ENCODE peak calls at places on chromosome 15, in nine cellular contexts. One of them, this sample, is unnamed.

GRCh38 chr15:76343313-76343996 is 6.9 kb downstream of the ISL2 start:
- DNase-seq in HCT116: no peak
- DNase-seq in A549: no peak
- DNase-seq in HL-60: no peak
- DNase-seq in K562: no peak
- DNase-seq in Panc1: no peak
- DNase-seq in GM12878: no peak
- DNase-seq in GM23338: no peak
- DNase-seq in SK-N-SH: no peak
- DNase-seq in this sample: no peak

GRCh38 chr15:67146214-67146613 is 80.8 kb downstream of the SMAD3 start:
- DNase-seq in HCT116: no peak
- DNase-seq in A549: no peak
- DNase-seq in HL-60: no peak
- DNase-seq in K562: no peak
- DNase-seq in Panc1: no peak
- DNase-seq in GM12878: no peak
- DNase-seq in GM23338: no peak
- DNase-seq in SK-N-SH: peak
- DNase-seq in this sample: peak

GRCh38 chr15:67066041-67067021 is 929 bp downstream of the SMAD3 start:
- DNase-seq in HCT116: no peak
- DNase-seq in A549: no peak
- DNase-seq in HL-60: no peak
- DNase-seq in K562: peak
- DNase-seq in Panc1: no peak
- DNase-seq in GM12878: no peak
- DNase-seq in GM23338: peak
- DNase-seq in SK-N-SH: peak
- DNase-seq in this sample: no peak

GRCh38 chr15:100033140-100033857 is 300.1 kb upstream of the LYSMD4 start:
- DNase-seq in HCT116: no peak
- DNase-seq in A549: no peak
- DNase-seq in HL-60: no peak
- DNase-seq in K562: no peak
- DNase-seq in Panc1: no peak
- DNase-seq in GM12878: no peak
- DNase-seq in GM23338: no peak
- DNase-seq in SK-N-SH: no peak
- DNase-seq in this sample: no peak

GRCh38 chr15:85316244-85316934 is 64.0 kb upstream of the AKAP13 start:
- DNase-seq in HCT116: peak
- DNase-seq in A549: no peak
- DNase-seq in HL-60: no peak
- DNase-seq in K562: no peak
- DNase-seq in Panc1: no peak
- DNase-seq in GM12878: no peak
- DNase-seq in GM23338: no peak
- DNase-seq in SK-N-SH: no peak
- DNase-seq in this sample: peak

GRCh38 chr15:87638554-87639083 is 617.9 kb downstream of the NTRK3 start:
- DNase-seq in HCT116: no peak
- DNase-seq in A549: no peak
- DNase-seq in HL-60: no peak
- DNase-seq in K562: no peak
- DNase-seq in Panc1: no peak
- DNase-seq in GM12878: no peak
- DNase-seq in GM23338: no peak
- DNase-seq in SK-N-SH: no peak
- DNase-seq in this sample: no peak

GRCh38 chr15:66621491-66622467 is 56.0 kb upstream of the LCTL start:
- DNase-seq in HCT116: no peak
- DNase-seq in A549: no peak
- DNase-seq in HL-60: no peak
- DNase-seq in K562: peak
- DNase-seq in Panc1: no peak
- DNase-seq in GM12878: no peak
- DNase-seq in GM23338: peak
- DNase-seq in SK-N-SH: no peak
- DNase-seq in this sample: no peak

GRCh38 chr15:35686347-35686746 is 140.4 kb upstream of the DPH6 start:
- DNase-seq in HCT116: no peak
- DNase-seq in A549: no peak
- DNase-seq in HL-60: no peak
- DNase-seq in K562: no peak
- DNase-seq in Panc1: no peak
- DNase-seq in GM12878: no peak
- DNase-seq in GM23338: no peak
- DNase-seq in SK-N-SH: no peak
- DNase-seq in this sample: no peak

GRCh38 chr15:86203462-86203861 is 123.8 kb downstream of the AGBL1 start:
- DNase-seq in HCT116: no peak
- DNase-seq in A549: no peak
- DNase-seq in HL-60: no peak
- DNase-seq in K562: no peak
- DNase-seq in Panc1: no peak
- DNase-seq in GM12878: no peak
- DNase-seq in GM23338: no peak
- DNase-seq in SK-N-SH: no peak
- DNase-seq in this sample: no peak

GRCh38 chr15:89917442-89918085 is 4.8 kb upstream of the ARPIN start:
- DNase-seq in HCT116: no peak
- DNase-seq in A549: no peak
- DNase-seq in HL-60: no peak
- DNase-seq in K562: no peak
- DNase-seq in Panc1: no peak
- DNase-seq in GM12878: no peak
- DNase-seq in GM23338: no peak
- DNase-seq in SK-N-SH: no peak
- DNase-seq in this sample: no peak

GRCh38 chr15:64536244-64536836 is 76.0 kb downstream of the ZNF609 start:
- DNase-seq in HCT116: peak
- DNase-seq in A549: peak
- DNase-seq in HL-60: no peak
- DNase-seq in K562: no peak
- DNase-seq in Panc1: peak
- DNase-seq in GM12878: no peak
- DNase-seq in GM23338: no peak
- DNase-seq in SK-N-SH: no peak
- DNase-seq in this sample: peak

GRCh38 chr15:68729789-68730201 is 90.9 kb downstream of the ANP32A start:
- DNase-seq in HCT116: no peak
- DNase-seq in A549: no peak
- DNase-seq in HL-60: no peak
- DNase-seq in K562: no peak
- DNase-seq in Panc1: no peak
- DNase-seq in GM12878: no peak
- DNase-seq in GM23338: no peak
- DNase-seq in SK-N-SH: no peak
- DNase-seq in this sample: no peak

GRCh38 chr15:39551476-39551875 is 29.4 kb upstream of the THBS1 start:
- DNase-seq in HCT116: no peak
- DNase-seq in A549: no peak
- DNase-seq in HL-60: no peak
- DNase-seq in K562: no peak
- DNase-seq in Panc1: no peak
- DNase-seq in GM12878: no peak
- DNase-seq in GM23338: no peak
- DNase-seq in SK-N-SH: no peak
- DNase-seq in this sample: no peak
- TF ChIP-seq REST in HCT116: no peak
- TF ChIP-seq REST in A549: no peak
- TF ChIP-seq REST in HL-60: no peak
- TF ChIP-seq REST in K562: no peak
- TF ChIP-seq REST in Panc1: no peak
- TF ChIP-seq REST in GM12878: no peak
- TF ChIP-seq REST in GM23338: no peak
- TF ChIP-seq REST in SK-N-SH: no peak
- TF ChIP-seq REST in this sample: no peak

DNA sequence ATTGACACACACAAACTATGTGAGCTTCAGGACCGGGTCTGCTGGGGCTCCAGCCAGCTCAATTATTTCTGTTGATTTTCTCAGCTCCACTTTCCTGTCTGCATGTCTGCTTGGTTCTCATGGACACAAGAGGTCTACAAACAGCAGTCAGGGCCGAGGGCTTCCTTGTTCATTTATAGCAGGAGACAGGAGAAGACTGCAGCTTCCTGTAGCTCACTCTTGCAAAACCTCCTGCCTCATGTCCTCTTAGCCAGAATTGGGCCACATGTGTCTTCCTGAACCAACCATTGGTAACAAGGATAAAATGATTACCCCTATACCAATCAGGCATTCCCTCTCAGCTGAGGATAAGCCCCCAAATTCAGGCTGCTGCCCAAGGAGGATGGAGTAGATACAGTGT is 182.8 kb downstream of the TLE3 start:
- DNase-seq in HCT116: no peak
- DNase-seq in A549: no peak
- DNase-seq in HL-60: peak
- DNase-seq in K562: no peak
- DNase-seq in Panc1: no peak
- DNase-seq in GM12878: no peak
- DNase-seq in GM23338: no peak
- DNase-seq in SK-N-SH: no peak
- DNase-seq in this sample: no peak
- TF ChIP-seq REST in HCT116: no peak
- TF ChIP-seq REST in A549: no peak
- TF ChIP-seq REST in HL-60: no peak
- TF ChIP-seq REST in K562: no peak
- TF ChIP-seq REST in Panc1: no peak
- TF ChIP-seq REST in GM12878: no peak
- TF ChIP-seq REST in GM23338: no peak
- TF ChIP-seq REST in SK-N-SH: no peak
- TF ChIP-seq REST in this sample: no peak

DNA sequence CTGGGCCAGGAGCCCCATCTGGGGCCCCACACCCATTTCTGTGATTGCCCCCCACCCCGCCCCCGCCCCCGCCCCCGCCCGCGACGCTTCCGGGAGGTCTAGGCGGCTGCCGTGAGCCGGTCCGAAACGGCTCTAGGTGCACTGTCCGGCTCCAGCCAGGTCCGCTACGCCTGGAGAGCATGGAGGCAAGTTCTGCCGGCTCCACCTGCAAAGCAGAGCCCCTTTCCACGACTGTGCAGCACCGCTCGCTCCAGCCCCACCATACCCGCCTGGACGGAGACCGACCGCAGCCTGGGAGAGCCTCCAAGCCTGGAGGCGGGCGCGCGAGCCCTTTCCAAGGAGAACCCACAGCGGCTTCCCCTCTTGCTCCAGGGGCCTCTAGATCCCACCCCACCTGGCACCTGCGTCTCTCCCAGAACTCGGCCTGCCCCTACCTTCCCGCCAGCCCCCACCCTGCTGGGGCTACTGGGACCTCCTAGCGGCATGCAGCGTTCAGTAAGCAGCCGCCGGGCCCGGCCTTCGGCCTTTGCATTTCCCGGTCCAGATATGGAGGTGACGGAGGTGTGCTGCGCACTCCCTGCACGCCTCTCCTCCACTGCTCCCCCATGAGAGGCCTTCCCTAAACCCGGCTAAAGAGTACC is 66.2 kb downstream of the KLF13 start:
- DNase-seq in HCT116: no peak
- DNase-seq in A549: no peak
- DNase-seq in HL-60: no peak
- DNase-seq in K562: peak
- DNase-seq in Panc1: no peak
- DNase-seq in GM12878: no peak
- DNase-seq in GM23338: peak
- DNase-seq in SK-N-SH: no peak
- DNase-seq in this sample: no peak
- TF ChIP-seq REST in HCT116: no peak
- TF ChIP-seq REST in A549: no peak
- TF ChIP-seq REST in HL-60: no peak
- TF ChIP-seq REST in K562: no peak
- TF ChIP-seq REST in Panc1: no peak
- TF ChIP-seq REST in GM12878: no peak
- TF ChIP-seq REST in GM23338: no peak
- TF ChIP-seq REST in SK-N-SH: no peak
- TF ChIP-seq REST in this sample: no peak

GRCh38 chr15:38164507-38164906 is 88.1 kb upstream of the SPRED1 start:
- DNase-seq in HCT116: no peak
- DNase-seq in A549: no peak
- DNase-seq in HL-60: no peak
- DNase-seq in K562: no peak
- DNase-seq in Panc1: no peak
- DNase-seq in GM12878: no peak
- DNase-seq in GM23338: no peak
- DNase-seq in SK-N-SH: no peak
- DNase-seq in this sample: no peak

GRCh38 chr15:38168472-38169057 is 84.1 kb upstream of the SPRED1 start:
- DNase-seq in HCT116: no peak
- DNase-seq in A549: no peak
- DNase-seq in HL-60: no peak
- DNase-seq in K562: no peak
- DNase-seq in Panc1: no peak
- DNase-seq in GM12878: no peak
- DNase-seq in GM23338: no peak
- DNase-seq in SK-N-SH: no peak
- DNase-seq in this sample: no peak

GRCh38 chr15:38163651-38164050 is 89.0 kb upstream of the SPRED1 start:
- DNase-seq in HCT116: no peak
- DNase-seq in A549: no peak
- DNase-seq in HL-60: no peak
- DNase-seq in K562: no peak
- DNase-seq in Panc1: no peak
- DNase-seq in GM12878: no peak
- DNase-seq in GM23338: no peak
- DNase-seq in SK-N-SH: no peak
- DNase-seq in this sample: peak

GRCh38 chr15:38169982-38170381 is 82.7 kb upstream of the SPRED1 start:
- DNase-seq in HCT116: no peak
- DNase-seq in A549: no peak
- DNase-seq in HL-60: no peak
- DNase-seq in K562: no peak
- DNase-seq in Panc1: no peak
- DNase-seq in GM12878: no peak
- DNase-seq in GM23338: no peak
- DNase-seq in SK-N-SH: no peak
- DNase-seq in this sample: no peak

GRCh38 chr15:38164061-38164460 is 88.6 kb upstream of the SPRED1 start:
- DNase-seq in HCT116: no peak
- DNase-seq in A549: no peak
- DNase-seq in HL-60: no peak
- DNase-seq in K562: no peak
- DNase-seq in Panc1: no peak
- DNase-seq in GM12878: no peak
- DNase-seq in GM23338: no peak
- DNase-seq in SK-N-SH: no peak
- DNase-seq in this sample: no peak
- TF ChIP-seq REST in HCT116: no peak
- TF ChIP-seq REST in A549: no peak
- TF ChIP-seq REST in HL-60: no peak
- TF ChIP-seq REST in K562: no peak
- TF ChIP-seq REST in Panc1: no peak
- TF ChIP-seq REST in GM12878: no peak
- TF ChIP-seq REST in GM23338: no peak
- TF ChIP-seq REST in SK-N-SH: no peak
- TF ChIP-seq REST in this sample: no peak